ENCODE peak calls at places on chromosome 13, in six cellular contexts. L is stimulated activated CD8-positive, alpha-beta memory T cell treated with anti-CD3 and anti-CD28 coated beads, Interleukin-15, amount 100 ng/mL, for 1 hour; U is germinal center; E is GM23338; D is AG04450; S is naive thymus-derived CD8-positive, alpha-beta T cell. Z is an unnamed sample.

GRCh38 chr13:96984061-96984508 is 10.2 kb downstream of the OXGR1 start:
- DNase-seq in L (no peak), U (peak; percentile 18), E (peak; percentile 69), D (no peak), S (no peak), Z (no peak)

GRCh38 chr13:113832204-113832603 is 31.7 kb downstream of the GAS6 start:
- DNase-seq in L (no peak), U (no peak), E (no peak), D (no peak), S (no peak), Z (no peak)

GRCh38 chr13:39538826-39539555 is 64.0 kb downstream of the LHFPL6 start:
- DNase-seq in L (no peak), U (no peak), E (no peak), D (peak; percentile 38), S (no peak), Z (no peak)

GRCh38 chr13:51935326-51936171 is 73.8 kb downstream of the CCDC70 start:
- DNase-seq in L (no peak), U (no peak), E (peak; percentile 72), D (no peak), S (no peak), Z (no peak)

GRCh38 chr13:72536668-72537399 is 190.6 kb downstream of the MZT1 start:
- DNase-seq in L (no peak), U (no peak), E (peak; percentile 16), D (no peak), S (no peak), Z (no peak)

GRCh38 chr13:113137656-113138292 is 15.2 kb downstream of the F10 start:
- DNase-seq in L (no peak), U (no peak), E (no peak), D (no peak), S (no peak), Z (no peak)

GRCh38 chr13:40271511-40271910 is 394.9 kb downstream of the FOXO1 start:
- DNase-seq in L (no peak), U (no peak), E (no peak), D (no peak), S (no peak), Z (no peak)

GRCh38 chr13:50531917-50532899 is 311.3 kb downstream of the DLEU7 start:
- DNase-seq in L (no peak), U (no peak), E (no peak), D (no peak), S (no peak), Z (no peak)

GRCh38 chr13:111962431-111962891 is 104.5 kb upstream of the SOX1 start:
- DNase-seq in L (no peak), U (no peak), E (no peak), D (no peak), S (no peak), Z (no peak)

Z was measured in central memory CD4-positive, alpha-beta T cell.